ENCODE peak calls at places on chromosomes 11 and 22, in eight cellular contexts. X is GM23338, Y is stromal cell of bone marrow, B is amniotic stem cell, H is fibroblast of villous mesenchyme, A is COR-L47, Z is hepatic stellate cell, V is osteocyte. W is an unnamed sample.

GRCh38 chr22:41320416-41321240 is 19.3 kb downstream of the ZC3H7B start:
- DNase-seq in V (no peak), A (no peak), B (no peak), Y (no peak), Z (no peak), H (no peak), X (no peak), W (no peak)

GRCh38 chr11:105371311-105371710 is 231.7 kb upstream of the CARD18 start:
- DNase-seq in A (no peak), B (no peak), X (no peak), Z (no peak), Y (no peak), H (no peak), V (no peak), W (no peak)

GRCh38 chr11:128523616-128524015 is 63.7 kb downstream of the ETS1 start:
- DNase-seq in Y (no peak), B (no peak), A (no peak), X (no peak), V (no peak), H (peak), Z (no peak), W (no peak)

GRCh38 chr11:83706581-83706980 is 420.4 kb upstream of the CCDC90B start:
- DNase-seq in H (no peak), B (no peak), A (no peak), X (no peak), V (no peak), Y (no peak), Z (no peak), W (no peak)

GRCh38 chr11:47538741-47539575 is 14.0 kb downstream of the CELF1 start:
- DNase-seq in Z (no peak), H (peak), V (no peak), Y (no peak), X (no peak), A (peak), B (no peak), W (no peak)

GRCh38 chr22:28438183-28438778 is 241.4 kb downstream of the TTC28 start:
- DNase-seq in H (peak), Y (no peak), Z (no peak), B (no peak), V (no peak), A (peak), X (no peak), W (no peak)

GRCh38 chr11:129324533-129325175 is 51.0 kb upstream of the BARX2 start:
- DNase-seq in B (no peak), Z (no peak), Y (no peak), H (peak), A (no peak), X (no peak), V (no peak), W (peak)

GRCh38 chr22:21791635-21792625 is 56.3 kb upstream of the YPEL1 start:
- DNase-seq in X (no peak), Z (no peak), Y (no peak), B (no peak), V (no peak), A (no peak), H (peak), W (peak)

GRCh38 chr11:45266693-45267451 is 19.3 kb downstream of the SYT13 start:
- DNase-seq in Y (no peak), B (no peak), V (no peak), Z (no peak), X (peak), A (no peak), H (no peak), W (no peak)

GRCh38 chr11:61650781-61651571 is 29.2 kb upstream of the DAGLA start:
- DNase-seq in H (no peak), A (no peak), X (peak), Y (no peak), Z (no peak), B (no peak), V (no peak), W (no peak)

GRCh38 chr22:24601217-24602104 is 1.5 kb upstream of the GGT1 start:
- DNase-seq in X (no peak), A (no peak), Y (no peak), H (no peak), B (no peak), Z (no peak), V (no peak), W (no peak)

W was measured in iris pigment epithelial cell.